ENCODE peak calls at places on chromosome 9, in four cellular contexts. B is HepG2, S is H1, H is K562. O is an unnamed sample.
A peak's percentile ranks its signal among the peaks of the same experiment; 100 is the strongest.

GRCh38 chr9:133726401-133727276 is 11.5 kb downstream of the SARDH start:
- DNase-seq in B (peak; percentile 60), S (no peak), H (peak; percentile 74), O (peak; percentile 69)

GRCh38 chr9:68705636-68706578 is 867 bp downstream of the PIP5K1B start:
- DNase-seq in B (peak; percentile 46), S (no peak), H (peak; percentile 49), O (peak; percentile 4)

GRCh38 chr9:6566409-6567139 is 79.0 kb downstream of the GLDC start:
- DNase-seq in B (no peak), S (peak; percentile 2), H (no peak), O (peak; percentile 90)

GRCh38 chr9:89661956-89662717 is 57.3 kb downstream of the GADD45G start:
- DNase-seq in B (peak; percentile 75), S (peak; percentile 71), H (peak; percentile 65), O (peak; percentile 87)

GRCh38 chr9:69671291-69671903 is 774 bp downstream of the APBA1 start:
- DNase-seq in B (no peak), S (no peak), H (no peak), O (no peak)

GRCh38 chr9:110691002-110691549 is 22.5 kb downstream of the MUSK start:
- DNase-seq in B (peak; percentile 18), S (no peak), H (no peak), O (peak; percentile 10)

GRCh38 chr9:137648396-137648795 is 29.6 kb downstream of the EHMT1 start:
- DNase-seq in B (no peak), S (no peak), H (no peak), O (no peak)

GRCh38 chr9:126885089-126885753 is 24.8 kb downstream of the ZBTB34 start:
- DNase-seq in B (peak; percentile 84), S (no peak), H (no peak), O (no peak)

GRCh38 chr9:95605826-95606555 is 89.2 kb upstream of the PTCH1 start:
- DNase-seq in B (no peak), S (no peak), H (no peak), O (no peak)

GRCh38 chr9:119284587-119285337 is 84.5 kb downstream of the BRINP1 start:
- DNase-seq in B (no peak), S (no peak), H (no peak), O (no peak)

GRCh38 chr9:12882430-12882829 is 107.6 kb downstream of the LURAP1L start:
- DNase-seq in B (no peak), S (no peak), H (no peak), O (no peak)
- TF ChIP-seq USF2 in B (no peak), S (no peak), H (no peak), O (no peak)

DNA sequence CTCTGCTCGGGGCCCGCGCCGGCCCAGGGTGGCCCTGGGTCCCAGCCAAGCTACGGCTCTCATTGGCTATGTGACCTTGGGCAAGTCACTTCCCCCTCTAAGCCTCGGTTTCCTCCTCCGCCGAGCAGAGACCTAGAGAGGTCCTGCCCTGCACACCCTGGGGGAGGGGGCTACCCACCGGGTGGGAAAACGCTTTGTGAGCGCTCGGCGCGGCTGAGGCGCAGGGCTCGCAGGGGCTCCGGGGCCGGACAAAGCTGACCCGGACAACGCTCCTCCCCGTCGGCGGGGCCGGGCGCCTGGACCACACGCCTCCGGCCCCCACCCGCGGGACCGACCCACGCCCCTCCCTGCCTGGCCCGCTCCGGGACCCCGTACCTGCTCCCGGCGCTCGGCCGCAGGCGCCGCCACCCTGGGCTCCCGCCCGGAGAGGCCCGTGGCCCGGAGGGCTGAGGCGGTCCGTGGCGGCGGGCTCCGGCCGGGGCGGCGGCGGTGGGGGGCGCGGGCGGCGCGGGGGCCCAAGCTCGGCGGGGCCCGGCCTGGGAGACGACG is 85.7 kb upstream of the MELK start:
- DNase-seq in B (peak; percentile 28), S (no peak), H (peak; percentile 54), O (no peak)
- TF ChIP-seq PHF8 in B (peak; percentile 74), S (no peak), H (peak; percentile 32), O (no peak)

DNA sequence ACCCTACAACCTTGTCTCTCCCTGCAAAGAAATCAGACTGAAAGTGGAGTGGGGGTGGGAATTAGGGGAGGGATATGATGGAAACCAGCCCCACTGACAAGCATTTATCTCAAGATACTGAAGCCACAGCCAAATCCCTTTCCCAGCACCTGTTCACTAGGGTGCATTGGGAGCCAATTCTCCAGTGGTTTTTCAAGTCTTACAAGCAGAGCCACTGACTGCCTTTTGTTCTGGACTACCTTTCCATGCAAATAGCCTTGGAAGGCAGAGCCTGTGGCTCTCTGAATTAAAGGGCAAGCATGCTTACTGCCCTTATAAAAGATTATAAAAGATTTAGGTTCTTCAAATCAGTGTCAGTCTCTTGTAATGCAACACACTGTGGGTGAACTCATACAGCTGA is 8.8 kb upstream of the GGTA1 start:
- DNase-seq in B (no peak), S (no peak), H (no peak), O (no peak)
- TF ChIP-seq USF2 in B (no peak), S (no peak), H (no peak), O (no peak)

DNA sequence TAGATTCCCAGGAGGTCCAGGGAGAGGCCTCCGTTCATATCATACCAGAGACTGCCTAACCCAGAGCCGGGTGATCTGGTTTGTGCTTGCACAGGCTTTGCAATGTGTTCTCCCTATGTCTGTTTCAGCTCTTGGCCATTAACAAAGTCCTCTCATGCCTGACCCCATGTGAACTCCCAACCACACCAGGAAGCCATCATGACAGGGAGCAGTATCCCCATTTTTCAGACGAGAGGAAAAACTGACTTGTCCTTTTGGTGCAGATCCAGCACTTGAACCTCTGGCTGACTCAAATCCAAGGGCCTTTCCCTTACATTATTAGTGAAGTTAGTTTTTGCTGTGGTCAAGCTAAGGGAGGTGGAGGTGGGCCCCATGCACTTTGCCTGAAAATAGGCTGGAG is 58.4 kb downstream of the TEX10 start:
- DNase-seq in B (no peak), S (no peak), H (no peak), O (no peak)
- TF ChIP-seq PHF8 in B (no peak), S (no peak), H (no peak), O (no peak)

O was measured in A549.